ENCODE peak calls at places on chromosomes 16 and 17, in ten cellular contexts. D is kidney epithelial cell; Y is CD8-positive, alpha-beta T cell; F is OCI-LY7; M is cardiac fibroblast; O is fibroblast of lung; J is esophagus squamous epithelium; C is MCF 10A; Z is glutamatergic neuron; V is fibroblast of the aortic adventitia. S is an unnamed sample.

GRCh38 chr17:80970762-80971703 is 20.6 kb upstream of the CHMP6 start:
- DNase-seq in D (no peak), Y (no peak), F (no peak), M (no peak), O (no peak), J (no peak), C (no peak), Z (peak), V (no peak), S (no peak)

GRCh38 chr16:5776876-5777275 is 679.3 kb upstream of the EEF2KMT start:
- DNase-seq in D (no peak), Y (no peak), F (no peak), M (no peak), O (no peak), J (no peak), C (no peak), Z (no peak), V (no peak), S (no peak)

GRCh38 chr16:720507-720989 is 398 bp upstream of the ANTKMT start:
- DNase-seq in D (no peak), Y (no peak), F (no peak), M (peak), O (peak), J (no peak), C (peak), Z (peak), V (peak), S (peak)

GRCh38 chr17:66373944-66374817 is 71.8 kb downstream of the PRKCA start:
- DNase-seq in D (no peak), Y (peak), F (no peak), M (peak), O (peak), J (no peak), C (no peak), Z (peak), V (no peak), S (no peak)

GRCh38 chr16:12462690-12463646 is 340.7 kb downstream of the CPPED1 start:
- DNase-seq in D (peak), Y (no peak), F (no peak), M (peak), O (peak), J (no peak), C (no peak), Z (no peak), V (no peak), S (no peak)

GRCh38 chr17:37089998-37090397 is 141.2 kb downstream of the AATF start:
- DNase-seq in D (no peak), Y (peak), F (no peak), M (no peak), O (no peak), J (no peak), C (no peak), Z (no peak), V (no peak), S (no peak)

GRCh38 chr17:48048321-48049140 is at the start of gene NFE2L1:
- DNase-seq in D (no peak), Y (no peak), F (peak), M (peak), O (peak), J (peak), C (peak), Z (peak), V (peak), S (no peak)

GRCh38 chr16:9854665-9855064 is 327.6 kb downstream of the GRIN2A start:
- DNase-seq in D (no peak), Y (no peak), F (no peak), M (no peak), O (peak), J (no peak), C (no peak), Z (no peak), V (peak), S (no peak)

GRCh38 chr17:32947736-32948135 is 19.8 kb downstream of the TMEM98 start:
- DNase-seq in D (no peak), Y (no peak), F (no peak), M (no peak), O (no peak), J (no peak), C (no peak), Z (no peak), V (no peak), S (no peak)

GRCh38 chr17:9021985-9022552 is 759 bp downstream of the NTN1 start:
- DNase-seq in D (no peak), Y (no peak), F (no peak), M (peak), O (peak), J (no peak), C (no peak), Z (peak), V (peak), S (no peak)

GRCh38 chr17:71709974-71710373 is 410.8 kb upstream of the SOX9 start:
- DNase-seq in D (no peak), Y (no peak), F (no peak), M (no peak), O (peak), J (no peak), C (no peak), Z (no peak), V (no peak), S (no peak)

GRCh38 chr16:23557779-23558330 is 328 bp downstream of the UBFD1 start:
- DNase-seq in D (no peak), Y (no peak), F (no peak), M (peak), O (peak), J (no peak), C (no peak), Z (peak), V (peak), S (no peak)

GRCh38 chr17:1197379-1197778 is 17.6 kb upstream of the ABR start:
- DNase-seq in D (no peak), Y (no peak), F (no peak), M (peak), O (peak), J (no peak), C (no peak), Z (no peak), V (peak), S (no peak)

GRCh38 chr17:8442310-8442709 is 6.6 kb downstream of the NDEL1 start:
- DNase-seq in D (no peak), Y (no peak), F (no peak), M (no peak), O (no peak), J (no peak), C (no peak), Z (no peak), V (no peak), S (no peak)

GRCh38 chr17:1060991-1061390 is 64.1 kb downstream of the TIMM22 start:
- DNase-seq in D (peak), Y (peak), F (no peak), M (peak), O (peak), J (no peak), C (peak), Z (no peak), V (peak), S (no peak)

GRCh38 chr17:38905375-38905774 is 20.0 kb upstream of the LASP1NB start:
- DNase-seq in D (no peak), Y (no peak), F (no peak), M (no peak), O (no peak), J (no peak), C (no peak), Z (no peak), V (no peak), S (no peak)

GRCh38 chr16:89396156-89396555 is 94.2 kb downstream of the ANKRD11 start:
- DNase-seq in D (no peak), Y (no peak), F (no peak), M (no peak), O (no peak), J (no peak), C (no peak), Z (no peak), V (no peak), S (no peak)

GRCh38 chr17:2982854-2983636 is 80.4 kb downstream of the OR1D5 start:
- DNase-seq in D (no peak), Y (no peak), F (no peak), M (peak), O (peak), J (no peak), C (no peak), Z (no peak), V (peak), S (no peak)

GRCh38 chr17:60941028-60941427 is 263.4 kb downstream of the BCAS3 start:
- DNase-seq in D (no peak), Y (no peak), F (no peak), M (peak), O (peak), J (no peak), C (peak), Z (no peak), V (peak), S (no peak)

GRCh38 chr17:63039899-63040602 is 74.0 kb downstream of the TANC2 start:
- DNase-seq in D (peak), Y (no peak), F (no peak), M (peak), O (peak), J (no peak), C (peak), Z (no peak), V (peak), S (no peak)

GRCh38 chr16:55842369-55843104 is 9.6 kb upstream of the CES1 start:
- DNase-seq in D (no peak), Y (peak), F (peak), M (peak), O (peak), J (no peak), C (peak), Z (no peak), V (peak), S (no peak)

GRCh38 chr17:15171433-15172047 is 93.6 kb downstream of the PMP22 start:
- DNase-seq in D (peak), Y (peak), F (peak), M (peak), O (peak), J (no peak), C (peak), Z (peak), V (peak), S (no peak)

GRCh38 chr16:49832177-49832576 is 23.7 kb downstream of the ZNF423 start:
- DNase-seq in D (no peak), Y (no peak), F (no peak), M (peak), O (no peak), J (no peak), C (no peak), Z (no peak), V (peak), S (no peak)

GRCh38 chr16:29664133-29664912 is 1.3 kb downstream of the SPN start:
- DNase-seq in D (no peak), Y (no peak), F (peak), M (no peak), O (no peak), J (no peak), C (no peak), Z (no peak), V (no peak), S (no peak)

GRCh38 chr17:40966848-40967247 is at the start of gene KRT39:
- DNase-seq in D (no peak), Y (no peak), F (no peak), M (no peak), O (no peak), J (no peak), C (no peak), Z (no peak), V (no peak), S (no peak)

GRCh38 chr16:17544785-17545184 is 74.0 kb upstream of the XYLT1 start:
- DNase-seq in D (no peak), Y (no peak), F (peak), M (no peak), O (no peak), J (no peak), C (no peak), Z (no peak), V (no peak), S (no peak)

GRCh38 chr16:66369055-66369592 is 2.6 kb downstream of the CDH5 start:
- DNase-seq in D (no peak), Y (no peak), F (peak), M (peak), O (no peak), J (no peak), C (no peak), Z (no peak), V (no peak), S (no peak)

GRCh38 chr17:41697122-41697962 is 8.7 kb downstream of the EIF1 start:
- DNase-seq in D (no peak), Y (no peak), F (no peak), M (peak), O (peak), J (no peak), C (peak), Z (no peak), V (peak), S (no peak)

GRCh38 chr17:2929881-2930533 is 133.4 kb downstream of the OR1D5 start:
- DNase-seq in D (no peak), Y (no peak), F (peak), M (peak), O (peak), J (no peak), C (peak), Z (peak), V (peak), S (peak)

GRCh38 chr16:17354121-17354750 is 116.5 kb downstream of the XYLT1 start:
- DNase-seq in D (no peak), Y (no peak), F (no peak), M (no peak), O (no peak), J (no peak), C (no peak), Z (peak), V (no peak), S (peak)

GRCh38 chr16:22075043-22075757 is 17.1 kb upstream of the VWA3A start:
- DNase-seq in D (no peak), Y (no peak), F (no peak), M (no peak), O (no peak), J (no peak), C (no peak), Z (no peak), V (no peak), S (no peak)

GRCh38 chr16:4341250-4341649 is 9.9 kb downstream of the PAM16 start:
- DNase-seq in D (no peak), Y (no peak), F (no peak), M (no peak), O (no peak), J (no peak), C (no peak), Z (no peak), V (no peak), S (no peak)

GRCh38 chr16:50251375-50252081 is 14.8 kb upstream of the ADCY7 start:
- DNase-seq in D (peak), Y (no peak), F (no peak), M (peak), O (peak), J (no peak), C (peak), Z (no peak), V (peak), S (no peak)

GRCh38 chr16:71513302-71513701 is 12.9 kb upstream of the CHST4 start:
- DNase-seq in D (no peak), Y (no peak), F (no peak), M (no peak), O (no peak), J (no peak), C (no peak), Z (no peak), V (no peak), S (no peak)

GRCh38 chr17:17837380-17837821 is 615 bp upstream of the SREBF1 start:
- DNase-seq in D (no peak), Y (no peak), F (peak), M (peak), O (peak), J (no peak), C (peak), Z (no peak), V (peak), S (no peak)

GRCh38 chr17:81090361-81091133 is 55.6 kb downstream of the BAIAP2 start:
- DNase-seq in D (no peak), Y (no peak), F (peak), M (peak), O (peak), J (peak), C (peak), Z (no peak), V (peak), S (no peak)

GRCh38 chr16:85141491-85142128 is 29.3 kb upstream of the CIBAR2 start:
- DNase-seq in D (no peak), Y (no peak), F (no peak), M (no peak), O (no peak), J (no peak), C (no peak), Z (no peak), V (peak), S (no peak)
- TF ChIP-seq CTCF in D (no peak), Y (no peak), F (no peak), M (no peak), O (no peak), J (no peak), C (no peak), Z (no peak), V (no peak), S (no peak)

DNA sequence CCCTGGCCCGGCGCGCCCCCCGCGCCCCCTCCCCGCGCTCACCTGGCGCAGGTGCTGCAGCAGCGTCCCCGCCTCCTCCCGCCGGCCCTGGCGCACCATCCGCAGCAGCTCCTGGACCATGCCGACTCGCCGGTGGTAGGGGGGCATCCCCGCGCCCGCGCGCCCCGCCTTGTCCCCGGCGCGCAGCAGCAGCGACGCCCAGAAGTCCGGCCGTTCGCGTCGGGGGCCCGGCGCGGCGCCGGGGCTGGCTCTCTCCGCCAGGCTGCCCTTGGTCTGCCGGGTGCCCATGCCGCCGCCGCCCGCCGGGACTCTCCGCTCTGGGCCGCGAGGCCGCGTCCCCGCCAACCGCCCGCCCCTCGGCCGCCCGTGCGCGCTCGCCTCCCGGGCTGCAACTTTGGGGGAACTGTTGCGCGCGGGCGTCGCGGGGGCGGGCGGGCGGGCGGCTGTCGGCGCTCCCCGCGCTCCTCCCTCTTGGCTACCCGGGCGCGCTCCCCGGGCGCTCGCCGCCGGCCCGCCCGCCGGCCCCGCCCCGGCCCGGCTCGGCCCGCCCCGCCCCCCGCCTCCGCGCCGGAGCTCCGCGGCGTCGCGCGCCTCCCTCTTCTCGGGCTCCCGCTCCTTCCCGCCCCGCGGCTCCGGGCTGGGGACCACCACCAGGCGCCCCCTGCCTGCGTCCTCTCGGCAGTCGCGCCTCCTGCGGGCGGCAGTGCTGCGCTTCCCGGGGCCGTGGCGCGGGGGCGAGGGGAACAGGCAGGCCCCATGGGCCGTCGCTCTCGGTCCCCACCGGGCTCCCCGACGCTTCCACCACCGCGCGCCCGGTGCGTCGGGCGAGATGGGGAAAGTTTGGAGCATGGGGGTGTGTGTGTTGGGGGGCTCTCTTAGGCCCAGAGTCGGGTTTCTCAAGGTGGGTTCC is at the start of gene LRRC75A:
- DNase-seq in D (no peak), Y (peak), F (no peak), M (peak), O (peak), J (no peak), C (peak), Z (peak), V (no peak), S (peak)
- TF ChIP-seq CTCF in D (no peak), Y (no peak), F (peak), M (no peak), O (no peak), J (no peak), C (no peak), Z (no peak), V (no peak), S (no peak)

GRCh38 chr16:46857261-46857962 is 26.4 kb upstream of the C16orf87 start:
- DNase-seq in D (peak), Y (no peak), F (peak), M (peak), O (peak), J (no peak), C (peak), Z (peak), V (peak), S (no peak)
- TF ChIP-seq CTCF in D (peak), Y (peak), F (peak), M (peak), O (peak), J (no peak), C (peak), Z (peak), V (peak), S (peak)

GRCh38 chr17:76940738-76941350 is 72.6 kb downstream of the MGAT5B start:
- DNase-seq in D (no peak), Y (no peak), F (peak), M (no peak), O (no peak), J (no peak), C (peak), Z (no peak), V (no peak), S (no peak)
- TF ChIP-seq CTCF in D (peak), Y (no peak), F (peak), M (peak), O (peak), J (no peak), C (no peak), Z (peak), V (no peak), S (peak)

DNA sequence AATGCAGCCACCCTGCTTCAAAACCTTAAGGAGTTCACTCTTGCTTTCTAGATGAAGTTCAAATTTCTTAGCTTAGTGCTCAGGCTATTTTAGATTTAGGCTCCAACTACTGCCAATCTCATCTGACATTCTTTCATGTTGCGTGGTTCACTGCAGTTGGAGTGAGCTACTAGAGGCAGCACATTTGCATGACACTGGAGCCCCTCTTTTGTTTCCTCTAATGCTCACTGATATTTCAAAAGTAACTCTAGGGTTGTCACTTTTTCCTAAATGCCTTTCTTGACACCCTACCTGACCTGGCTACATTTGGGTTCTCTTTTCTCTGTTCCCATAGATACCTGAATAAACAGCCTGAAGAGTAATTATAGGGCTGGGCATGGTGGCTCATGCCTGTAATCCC is 586.5 kb upstream of the GOT2 start:
- DNase-seq in D (no peak), Y (no peak), F (no peak), M (no peak), O (no peak), J (no peak), C (no peak), Z (no peak), V (no peak), S (no peak)
- TF ChIP-seq CTCF in D (no peak), Y (no peak), F (no peak), M (no peak), O (no peak), J (no peak), C (no peak), Z (no peak), V (no peak), S (no peak)

GRCh38 chr16:25488435-25488834 is 203.3 kb upstream of the HS3ST4 start:
- DNase-seq in D (no peak), Y (no peak), F (no peak), M (no peak), O (no peak), J (no peak), C (no peak), Z (no peak), V (no peak), S (no peak)

GRCh38 chr16:25493136-25493811 is 198.5 kb upstream of the HS3ST4 start:
- DNase-seq in D (peak), Y (no peak), F (no peak), M (no peak), O (no peak), J (no peak), C (peak), Z (no peak), V (no peak), S (no peak)

GRCh38 chr16:25487888-25488287 is 203.9 kb upstream of the HS3ST4 start:
- DNase-seq in D (no peak), Y (no peak), F (no peak), M (no peak), O (no peak), J (no peak), C (no peak), Z (no peak), V (no peak), S (no peak)
- TF ChIP-seq CTCF in D (no peak), Y (no peak), F (no peak), M (no peak), O (no peak), J (no peak), C (no peak), Z (no peak), V (no peak), S (no peak)

GRCh38 chr17:57388326-57388725 is 132.0 kb downstream of the MSI2 start:
- DNase-seq in D (no peak), Y (no peak), F (no peak), M (no peak), O (no peak), J (no peak), C (no peak), Z (no peak), V (no peak), S (no peak)
- TF ChIP-seq CTCF in D (no peak), Y (no peak), F (no peak), M (no peak), O (no peak), J (no peak), C (no peak), Z (no peak), V (no peak), S (no peak)

GRCh38 chr16:67446968-67447507 is 16.1 kb downstream of the HSD11B2 start:
- DNase-seq in D (no peak), Y (no peak), F (no peak), M (no peak), O (no peak), J (no peak), C (no peak), Z (no peak), V (no peak), S (no peak)
- TF ChIP-seq CTCF in D (no peak), Y (no peak), F (no peak), M (no peak), O (no peak), J (no peak), C (no peak), Z (no peak), V (no peak), S (no peak)

S was measured in D721Med.